ENCODE peak calls at places on chromosome 19, in eight cellular contexts. S is mammary epithelial cell; Q is HepG2; G is activated CD4-positive, alpha-beta T cell treated with anti-CD3 and anti-CD28 coated beads, Interleukin-2, amount 10 ng/mL, durations not matched to agents 7 days and 5 days; W is epithelial cell of esophagus; U is hippocampal formation; P is progenitor cell of endocrine pancreas; I is kidney glomerular epithelial cell. V is an unnamed sample.
A peak's percentile ranks its signal among the peaks of the same experiment; 100 is the strongest.

GRCh38 chr19:19064098-19064722 is 416 bp downstream of the SLC25A42 start:
- DNase-seq in S (no peak), I (no peak), P (no peak), U (no peak), G (no peak), W (no peak), Q (no peak), V (no peak)

GRCh38 chr19:55257461-55258411 is 1.1 kb downstream of the PPP6R1 start:
- DNase-seq in P (no peak), U (no peak), W (peak; percentile 49), G (peak; percentile 28), S (peak; percentile 35), I (peak; percentile 19), Q (no peak), V (peak; percentile 14)

GRCh38 chr19:3538965-3539742 is at the start of gene TEKTIP1:
- DNase-seq in P (no peak), S (no peak), W (no peak), Q (no peak), I (no peak), G (no peak), U (no peak), V (no peak)

GRCh38 chr19:29629836-29630534 is 23.9 kb downstream of the POP4 start:
- DNase-seq in W (no peak), S (no peak), P (no peak), I (no peak), G (no peak), Q (no peak), U (no peak), V (peak; percentile 56)

GRCh38 chr19:42140125-42140754 is 8.0 kb upstream of the POU2F2 start:
- DNase-seq in P (peak; percentile 89), G (peak; percentile 59), W (peak; percentile 74), S (peak; percentile 39), U (no peak), I (peak; percentile 53), Q (peak; percentile 31), V (peak; percentile 51)

GRCh38 chr19:38425810-38426466 is at the start of gene RASGRP4:
- DNase-seq in U (no peak), G (peak; percentile 38), Q (no peak), W (no peak), P (no peak), S (no peak), I (no peak), V (no peak)

GRCh38 chr19:55389386-55390317 is 3.9 kb downstream of the RPL28 start:
- DNase-seq in U (no peak), W (no peak), G (no peak), Q (no peak), I (no peak), S (no peak), P (no peak), V (no peak)

GRCh38 chr19:4571305-4571917 is 11.9 kb upstream of the SEMA6B start:
- DNase-seq in Q (no peak), P (no peak), U (no peak), G (no peak), S (no peak), W (no peak), I (no peak), V (no peak)

GRCh38 chr19:15448778-15449619 is 757 bp downstream of the WIZ start:
- DNase-seq in I (no peak), G (no peak), P (no peak), U (no peak), W (no peak), Q (no peak), S (no peak), V (no peak)

GRCh38 chr19:7381073-7381390 is 32.3 kb downstream of the ARHGEF18 start:
- DNase-seq in Q (no peak), G (no peak), S (no peak), U (no peak), W (no peak), P (no peak), I (no peak), V (no peak)

GRCh38 chr19:3450796-3451411 is 29.4 kb downstream of the SMIM24 start:
- DNase-seq in P (no peak), G (no peak), S (peak; percentile 97), I (peak; percentile 100), W (peak; percentile 93), U (no peak), Q (peak; percentile 39), V (peak; percentile 98)

GRCh38 chr19:4454952-4455738 is 2.4 kb downstream of the UBXN6 start:
- DNase-seq in W (peak; percentile 78), G (no peak), S (peak; percentile 60), U (no peak), Q (no peak), I (peak; percentile 57), P (no peak), V (peak; percentile 40)

GRCh38 chr19:1327125-1327524 is 41.5 kb downstream of the EFNA2 start:
- DNase-seq in S (no peak), I (no peak), Q (no peak), G (no peak), P (no peak), U (no peak), W (no peak), V (no peak)

GRCh38 chr19:37654525-37654832 is 786 bp downstream of the ZFP30 start:
- DNase-seq in S (peak; percentile 18), U (peak; percentile 43), Q (no peak), P (peak; percentile 21), I (peak; percentile 25), W (peak; percentile 35), G (peak; percentile 33), V (peak; percentile 41)

GRCh38 chr19:45753548-45753947 is 15.5 kb downstream of the SIX5 start:
- DNase-seq in G (no peak), P (no peak), I (no peak), U (no peak), Q (no peak), S (no peak), W (no peak), V (no peak)

GRCh38 chr19:31232220-31232619 is 117.0 kb downstream of the TSHZ3 start:
- DNase-seq in W (peak; percentile 28), P (no peak), U (no peak), I (no peak), S (no peak), Q (no peak), G (no peak), V (no peak)

GRCh38 chr19:5038631-5039271 is 69.8 kb downstream of the KDM4B start:
- DNase-seq in Q (peak; percentile 17), I (no peak), W (peak; percentile 41), G (no peak), P (no peak), S (no peak), U (no peak), V (no peak)